ENCODE peak calls at places on chromosome 15, in eight cellular contexts. One of them, this sample, is unnamed.

GRCh38 chr15:35136552-35136951 is 51.5 kb upstream of the NANOGP8 start:
- DNase-seq in GM23248: no peak
- DNase-seq in HS-27A: no peak
- DNase-seq in esophagus muscularis mucosa: no peak
- DNase-seq in NCI-H2081: no peak
- DNase-seq in fibroblast of the aortic adventitia: no peak
- DNase-seq in body of pancreas: no peak
- DNase-seq in GM19239: peak; percentile 25
- DNase-seq in this sample: no peak

GRCh38 chr15:98609144-98609852 is 39.0 kb upstream of the IGF1R start:
- DNase-seq in fibroblast of the aortic adventitia: peak; percentile 25
- DNase-seq in esophagus muscularis mucosa: peak; percentile 64
- DNase-seq in GM19239: no peak
- DNase-seq in HS-27A: peak; percentile 51
- DNase-seq in GM23248: peak; percentile 57
- DNase-seq in NCI-H2081: no peak
- DNase-seq in body of pancreas: peak; percentile 61
- DNase-seq in this sample: no peak

GRCh38 chr15:85651551-85651950 is 143.2 kb downstream of the KLHL25 start:
- DNase-seq in NCI-H2081: no peak
- DNase-seq in body of pancreas: no peak
- DNase-seq in GM19239: no peak
- DNase-seq in HS-27A: no peak
- DNase-seq in fibroblast of the aortic adventitia: no peak
- DNase-seq in esophagus muscularis mucosa: no peak
- DNase-seq in GM23248: no peak
- DNase-seq in this sample: no peak

GRCh38 chr15:80971143-80971542 is 18.5 kb downstream of the MESD start:
- DNase-seq in NCI-H2081: no peak
- DNase-seq in GM19239: no peak
- DNase-seq in HS-27A: no peak
- DNase-seq in body of pancreas: no peak
- DNase-seq in esophagus muscularis mucosa: no peak
- DNase-seq in GM23248: no peak
- DNase-seq in fibroblast of the aortic adventitia: no peak
- DNase-seq in this sample: no peak

GRCh38 chr15:89132611-89133242 is 44.5 kb downstream of the ABHD2 start:
- DNase-seq in fibroblast of the aortic adventitia: no peak
- DNase-seq in NCI-H2081: no peak
- DNase-seq in GM23248: no peak
- DNase-seq in HS-27A: no peak
- DNase-seq in body of pancreas: no peak
- DNase-seq in GM19239: no peak
- DNase-seq in esophagus muscularis mucosa: no peak
- DNase-seq in this sample: peak; percentile 42

GRCh38 chr15:37995461-37996347 is 61.3 kb downstream of the TMCO5A start:
- DNase-seq in NCI-H2081: peak; percentile 51
- DNase-seq in body of pancreas: peak; percentile 32
- DNase-seq in GM23248: peak; percentile 89
- DNase-seq in fibroblast of the aortic adventitia: peak; percentile 85
- DNase-seq in HS-27A: peak; percentile 19
- DNase-seq in esophagus muscularis mucosa: no peak
- DNase-seq in GM19239: no peak
- DNase-seq in this sample: peak; percentile 68

GRCh38 chr15:31082771-31083393 is 18.6 kb downstream of the TRPM1 start:
- DNase-seq in esophagus muscularis mucosa: no peak
- DNase-seq in GM19239: no peak
- DNase-seq in GM23248: no peak
- DNase-seq in NCI-H2081: peak; percentile 32
- DNase-seq in fibroblast of the aortic adventitia: no peak
- DNase-seq in HS-27A: no peak
- DNase-seq in body of pancreas: no peak
- DNase-seq in this sample: no peak

GRCh38 chr15:81547517-81548132 is 173.6 kb upstream of the TMC3 start:
- DNase-seq in HS-27A: no peak
- DNase-seq in GM19239: no peak
- DNase-seq in GM23248: no peak
- DNase-seq in body of pancreas: no peak
- DNase-seq in NCI-H2081: no peak
- DNase-seq in esophagus muscularis mucosa: no peak
- DNase-seq in fibroblast of the aortic adventitia: peak; percentile 60
- DNase-seq in this sample: no peak

GRCh38 chr15:31342781-31343626 is 16.4 kb downstream of the KLF13 start:
- DNase-seq in body of pancreas: no peak
- DNase-seq in fibroblast of the aortic adventitia: no peak
- DNase-seq in NCI-H2081: no peak
- DNase-seq in GM19239: no peak
- DNase-seq in GM23248: no peak
- DNase-seq in HS-27A: no peak
- DNase-seq in esophagus muscularis mucosa: no peak
- DNase-seq in this sample: peak; percentile 86

GRCh38 chr15:80216911-80217310 is 35.1 kb downstream of the CTXND1 start:
- DNase-seq in NCI-H2081: no peak
- DNase-seq in fibroblast of the aortic adventitia: no peak
- DNase-seq in body of pancreas: no peak
- DNase-seq in GM19239: no peak
- DNase-seq in HS-27A: no peak
- DNase-seq in GM23248: no peak
- DNase-seq in esophagus muscularis mucosa: peak; percentile 60
- DNase-seq in this sample: no peak

GRCh38 chr15:75054172-75054897 is 30.9 kb downstream of the PPCDC start:
- DNase-seq in esophagus muscularis mucosa: no peak
- DNase-seq in GM23248: no peak
- DNase-seq in HS-27A: no peak
- DNase-seq in GM19239: no peak
- DNase-seq in fibroblast of the aortic adventitia: peak; percentile 49
- DNase-seq in body of pancreas: no peak
- DNase-seq in NCI-H2081: no peak
- DNase-seq in this sample: no peak

GRCh38 chr15:70569139-70569717 is 194.1 kb downstream of the UACA start:
- DNase-seq in esophagus muscularis mucosa: no peak
- DNase-seq in GM23248: peak; percentile 61
- DNase-seq in HS-27A: peak; percentile 43
- DNase-seq in NCI-H2081: no peak
- DNase-seq in fibroblast of the aortic adventitia: peak; percentile 82
- DNase-seq in GM19239: no peak
- DNase-seq in body of pancreas: no peak
- DNase-seq in this sample: peak; percentile 37